ENCODE peak calls at places on chromosomes 11 and 22, in four cellular contexts. One of them, this sample, is unnamed.

GRCh38 chr22:30861131-30861530 is 107.4 kb downstream of the MORC2 start:
- DNase-seq in heart left ventricle: no peak
- DNase-seq in IMR-90: no peak
- DNase-seq in substantia nigra: no peak
- DNase-seq in this sample: no peak

GRCh38 chr11:77580712-77581337 is 8.9 kb upstream of the AQP11 start:
- DNase-seq in heart left ventricle: no peak
- DNase-seq in IMR-90: peak; percentile 21
- DNase-seq in substantia nigra: no peak
- DNase-seq in this sample: no peak

GRCh38 chr11:60887531-60887930 is 18.9 kb downstream of the PRPF19 start:
- DNase-seq in heart left ventricle: no peak
- DNase-seq in IMR-90: peak; percentile 61
- DNase-seq in substantia nigra: no peak
- DNase-seq in this sample: no peak

GRCh38 chr11:9266132-9266736 is 1.1 kb upstream of the DENND5A start:
- DNase-seq in heart left ventricle: no peak
- DNase-seq in IMR-90: no peak
- DNase-seq in substantia nigra: no peak
- DNase-seq in this sample: no peak

GRCh38 chr11:68431984-68432600 is 28.5 kb upstream of the PPP6R3 start:
- DNase-seq in heart left ventricle: no peak
- DNase-seq in IMR-90: no peak
- DNase-seq in substantia nigra: no peak
- DNase-seq in this sample: peak; percentile 70

GRCh38 chr22:21762712-21763581 is 27.4 kb upstream of the YPEL1 start:
- DNase-seq in heart left ventricle: no peak
- DNase-seq in IMR-90: no peak
- DNase-seq in substantia nigra: no peak
- DNase-seq in this sample: no peak

GRCh38 chr11:128195057-128195751 is 392.2 kb downstream of the ETS1 start:
- DNase-seq in heart left ventricle: no peak
- DNase-seq in IMR-90: no peak
- DNase-seq in substantia nigra: no peak
- DNase-seq in this sample: no peak

GRCh38 chr11:12995823-12996222 is 13.3 kb upstream of the RASSF10 start:
- DNase-seq in heart left ventricle: no peak
- DNase-seq in IMR-90: no peak
- DNase-seq in substantia nigra: no peak
- DNase-seq in this sample: no peak

GRCh38 chr11:46003647-46004046 is 81.2 kb downstream of the LARGE2 start:
- DNase-seq in heart left ventricle: no peak
- DNase-seq in IMR-90: peak; percentile 31
- DNase-seq in substantia nigra: no peak
- DNase-seq in this sample: no peak

GRCh38 chr22:17443413-17444203 is 74.3 kb downstream of the CECR2 start:
- DNase-seq in heart left ventricle: no peak
- DNase-seq in IMR-90: no peak
- DNase-seq in substantia nigra: no peak
- DNase-seq in this sample: no peak

GRCh38 chr11:94417386-94417987 is 16.3 kb upstream of the GPR83 start:
- DNase-seq in heart left ventricle: no peak
- DNase-seq in IMR-90: peak; percentile 59
- DNase-seq in substantia nigra: no peak
- DNase-seq in this sample: no peak

GRCh38 chr11:119809346-119809745 is 80.3 kb upstream of the NECTIN1 start:
- DNase-seq in heart left ventricle: no peak
- DNase-seq in IMR-90: no peak
- DNase-seq in substantia nigra: no peak
- DNase-seq in this sample: no peak

GRCh38 chr11:113286509-113287497 is 27.6 kb upstream of the TTC12 start:
- DNase-seq in heart left ventricle: no peak
- DNase-seq in IMR-90: no peak
- DNase-seq in substantia nigra: no peak
- DNase-seq in this sample: no peak

GRCh38 chr11:117818036-117818858 is 6.3 kb downstream of the FXYD2 start:
- DNase-seq in heart left ventricle: no peak
- DNase-seq in IMR-90: peak; percentile 56
- DNase-seq in substantia nigra: no peak
- DNase-seq in this sample: no peak

GRCh38 chr22:36257948-36258674 is 5.2 kb downstream of the APOL1 start:
- DNase-seq in heart left ventricle: no peak
- DNase-seq in IMR-90: no peak
- DNase-seq in substantia nigra: no peak
- DNase-seq in this sample: no peak
- H3K27ac ChIP-seq in heart left ventricle: peak overlapping the region; percentile 69
- H3K27ac ChIP-seq in IMR-90: no peak overlapping the region
- H3K27ac ChIP-seq in substantia nigra: no peak overlapping the region
- H3K27ac ChIP-seq in this sample: peak overlapping the region; percentile 57

GRCh38 chr11:64799925-64800632 is 2.9 kb downstream of the MAP4K2 start:
- DNase-seq in heart left ventricle: no peak
- DNase-seq in IMR-90: no peak
- DNase-seq in substantia nigra: no peak
- DNase-seq in this sample: peak; percentile 76
- H3K27ac ChIP-seq in heart left ventricle: peak overlapping the region; percentile 32
- H3K27ac ChIP-seq in IMR-90: no peak overlapping the region
- H3K27ac ChIP-seq in substantia nigra: no peak overlapping the region
- H3K27ac ChIP-seq in this sample: no peak overlapping the region

GRCh38 chr22:20545681-20546521 is 38.5 kb downstream of the MED15 start:
- DNase-seq in heart left ventricle: no peak
- DNase-seq in IMR-90: no peak
- DNase-seq in substantia nigra: no peak
- DNase-seq in this sample: no peak
- H3K27ac ChIP-seq in heart left ventricle: peak overlapping the region; percentile 51
- H3K27ac ChIP-seq in IMR-90: no peak overlapping the region
- H3K27ac ChIP-seq in substantia nigra: peak overlapping the region; percentile 51
- H3K27ac ChIP-seq in this sample: no peak overlapping the region

GRCh38 chr22:49936973-49937757 is 18.7 kb downstream of the CRELD2 start:
- DNase-seq in heart left ventricle: peak; percentile 73
- DNase-seq in IMR-90: no peak
- DNase-seq in substantia nigra: peak; percentile 71
- DNase-seq in this sample: no peak

GRCh38 chr22:49936018-49936972 is 17.9 kb downstream of the CRELD2 start:
- DNase-seq in heart left ventricle: peak; percentile 97
- DNase-seq in IMR-90: peak; percentile 86
- DNase-seq in substantia nigra: peak; percentile 43
- DNase-seq in this sample: peak; percentile 96

GRCh38 chr22:49938565-49939136 is 20.2 kb downstream of the CRELD2 start:
- DNase-seq in heart left ventricle: no peak
- DNase-seq in IMR-90: no peak
- DNase-seq in substantia nigra: no peak
- DNase-seq in this sample: no peak

GRCh38 chr22:49935561-49935960 is 17.1 kb downstream of the CRELD2 start:
- DNase-seq in heart left ventricle: no peak
- DNase-seq in IMR-90: no peak
- DNase-seq in substantia nigra: no peak
- DNase-seq in this sample: no peak

DNA sequence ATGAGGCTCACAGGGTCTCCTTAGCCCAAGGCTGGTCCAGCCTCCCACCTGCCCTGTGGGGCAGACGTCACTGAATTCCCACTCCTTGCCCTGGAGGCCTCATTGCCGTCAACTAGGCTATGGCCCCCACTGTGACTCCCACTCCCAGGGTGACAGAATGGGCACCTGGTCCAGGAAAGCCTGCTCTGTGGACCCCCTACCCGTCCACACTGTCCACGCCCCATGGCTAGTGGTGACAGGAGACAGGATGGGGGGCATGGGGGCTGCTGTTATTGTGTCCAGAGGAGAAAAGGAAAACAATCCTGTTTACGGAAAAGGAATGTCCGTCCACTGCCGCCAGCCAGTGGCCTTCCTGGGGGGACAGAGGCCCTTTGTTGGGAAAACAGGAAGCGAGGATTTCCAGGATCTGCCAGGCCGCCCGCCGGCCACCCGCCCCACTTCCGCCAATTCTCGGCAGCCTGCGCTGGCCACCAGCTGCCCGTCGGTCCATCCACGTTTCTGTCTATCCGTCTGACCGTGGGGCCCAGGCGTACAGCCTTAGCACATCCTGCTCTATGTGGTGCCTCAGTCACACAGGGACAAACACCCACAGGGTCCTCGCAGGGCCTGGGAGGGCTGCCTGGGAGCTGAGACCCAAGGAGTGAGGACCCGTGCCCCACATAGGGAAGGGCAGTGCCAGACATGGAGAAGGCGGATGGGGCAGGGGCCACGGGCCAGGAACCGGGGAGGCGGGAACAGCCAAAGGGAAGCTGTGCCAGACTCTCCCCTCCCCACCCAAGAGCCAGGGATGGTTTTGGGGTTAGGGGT is 19.5 kb downstream of the CRELD2 start:
- DNase-seq in heart left ventricle: peak; percentile 61
- DNase-seq in IMR-90: no peak
- DNase-seq in substantia nigra: peak; percentile 55
- DNase-seq in this sample: no peak
- H3K27ac ChIP-seq in heart left ventricle: peak overlapping the region; percentile 99
- H3K27ac ChIP-seq in IMR-90: no peak overlapping the region
- H3K27ac ChIP-seq in substantia nigra: peak overlapping the region; percentile 99
- H3K27ac ChIP-seq in this sample: peak overlapping the region; percentile 99

GRCh38 chr11:110873953-110874352 is 161.7 kb upstream of the ARHGAP20 start:
- DNase-seq in heart left ventricle: no peak
- DNase-seq in IMR-90: no peak
- DNase-seq in substantia nigra: no peak
- DNase-seq in this sample: no peak

GRCh38 chr11:110870816-110871522 is 158.7 kb upstream of the ARHGAP20 start:
- DNase-seq in heart left ventricle: no peak
- DNase-seq in IMR-90: no peak
- DNase-seq in substantia nigra: no peak
- DNase-seq in this sample: no peak

GRCh38 chr11:110878513-110878912 is 166.3 kb upstream of the ARHGAP20 start:
- DNase-seq in heart left ventricle: no peak
- DNase-seq in IMR-90: peak; percentile 65
- DNase-seq in substantia nigra: no peak
- DNase-seq in this sample: no peak

DNA sequence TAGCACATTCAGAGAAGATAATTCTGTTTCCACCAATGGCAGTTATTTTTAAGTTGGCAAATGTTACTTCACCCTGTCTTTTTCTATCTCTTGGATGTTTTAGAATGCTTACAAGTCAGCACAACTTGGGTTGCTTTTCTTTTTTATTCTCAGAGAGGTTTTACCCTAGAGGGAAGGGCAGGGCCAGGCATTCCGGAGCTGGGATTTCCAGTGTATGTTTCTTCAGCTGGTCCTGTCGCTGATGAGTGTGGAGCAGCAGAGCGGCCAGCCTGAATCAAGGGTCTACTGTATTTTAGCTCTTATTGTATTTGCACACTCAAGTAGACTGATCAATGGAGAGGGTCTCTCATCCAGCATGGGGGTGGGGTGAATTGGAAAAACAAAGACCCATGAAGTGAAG is 162.4 kb upstream of the ARHGAP20 start:
- DNase-seq in heart left ventricle: no peak
- DNase-seq in IMR-90: no peak
- DNase-seq in substantia nigra: no peak
- DNase-seq in this sample: no peak
- H3K27ac ChIP-seq in heart left ventricle: no peak overlapping the region
- H3K27ac ChIP-seq in IMR-90: no peak overlapping the region
- H3K27ac ChIP-seq in substantia nigra: no peak overlapping the region
- H3K27ac ChIP-seq in this sample: no peak overlapping the region

DNA sequence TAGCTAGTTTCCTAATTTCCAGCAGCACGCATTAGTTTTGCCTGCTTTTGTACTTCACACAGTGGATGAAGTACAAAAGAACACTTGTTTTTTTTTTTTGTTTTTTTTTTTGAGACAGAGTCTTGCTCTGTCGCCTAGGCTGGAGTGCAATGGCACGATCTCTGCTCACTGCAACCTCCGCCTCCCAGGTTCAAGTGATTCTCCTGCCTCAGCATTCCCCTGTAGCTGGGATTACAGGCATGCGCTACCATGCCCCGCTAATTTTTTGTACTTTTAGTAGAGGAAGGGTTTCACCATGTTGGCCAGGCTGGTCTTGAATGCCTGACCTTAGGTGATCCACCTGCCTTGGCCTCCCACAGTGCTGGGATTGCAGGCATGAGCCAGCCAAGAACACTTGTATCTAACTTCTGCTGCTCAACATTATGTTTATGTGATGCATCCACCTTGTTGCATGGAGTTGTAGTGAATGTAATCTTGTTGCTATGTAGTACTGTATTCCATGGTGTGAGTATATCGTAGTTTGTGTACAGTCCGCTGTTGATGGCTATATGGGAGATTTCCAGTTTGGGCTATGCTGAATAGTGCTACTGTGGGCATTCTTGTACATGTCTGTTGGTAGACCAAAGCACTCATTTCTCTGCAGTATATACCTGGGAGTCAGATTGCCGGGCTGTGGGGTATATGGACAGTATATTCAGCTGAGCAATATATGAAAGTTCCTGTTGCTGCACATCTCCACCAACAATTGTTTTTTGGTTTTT is 17.3 kb downstream of the PACS1 start:
- DNase-seq in heart left ventricle: no peak
- DNase-seq in IMR-90: no peak
- DNase-seq in substantia nigra: no peak
- DNase-seq in this sample: no peak
- H3K27ac ChIP-seq in heart left ventricle: no peak overlapping the region
- H3K27ac ChIP-seq in IMR-90: no peak overlapping the region
- H3K27ac ChIP-seq in substantia nigra: no peak overlapping the region
- H3K27ac ChIP-seq in this sample: no peak overlapping the region

This sample was measured in left lung.